ENCODE peak calls at places on chromosomes 6 and 20, in four cellular contexts. One of them, this sample, is unnamed.

GRCh38 chr6:36862164-36862847 is 12.3 kb downstream of the PPIL1 start:
- DNase-seq in colonic mucosa: no peak
- DNase-seq in breast epithelium: no peak
- DNase-seq in stomach: no peak
- DNase-seq in this sample: no peak

GRCh38 chr6:124119591-124119990 is 315.9 kb downstream of the NKAIN2 start:
- DNase-seq in colonic mucosa: no peak
- DNase-seq in breast epithelium: no peak
- DNase-seq in stomach: no peak
- DNase-seq in this sample: no peak

GRCh38 chr6:90393232-90393884 is 96.7 kb upstream of the BACH2 start:
- DNase-seq in colonic mucosa: peak
- DNase-seq in breast epithelium: no peak
- DNase-seq in stomach: peak
- DNase-seq in this sample: peak

GRCh38 chr20:62691485-62691884 is 17.2 kb upstream of the NTSR1 start:
- DNase-seq in colonic mucosa: no peak
- DNase-seq in breast epithelium: no peak
- DNase-seq in stomach: no peak
- DNase-seq in this sample: no peak

GRCh38 chr6:15465212-15465611 is 197.6 kb downstream of the DTNBP1 start:
- DNase-seq in colonic mucosa: no peak
- DNase-seq in breast epithelium: no peak
- DNase-seq in stomach: no peak
- DNase-seq in this sample: no peak

GRCh38 chr20:45337367-45338120 is 10.7 kb downstream of the SDC4 start:
- DNase-seq in colonic mucosa: peak
- DNase-seq in breast epithelium: peak
- DNase-seq in stomach: peak
- DNase-seq in this sample: peak

GRCh38 chr6:136959471-136959891 is 37.4 kb downstream of the SLC35D3 start:
- DNase-seq in colonic mucosa: peak
- DNase-seq in breast epithelium: no peak
- DNase-seq in stomach: peak
- DNase-seq in this sample: peak

GRCh38 chr20:35934050-35934449 is 20.3 kb downstream of the SCAND1 start:
- DNase-seq in colonic mucosa: no peak
- DNase-seq in breast epithelium: no peak
- DNase-seq in stomach: no peak
- DNase-seq in this sample: no peak

GRCh38 chr6:10721850-10722569 is 860 bp upstream of the TMEM14C start:
- DNase-seq in colonic mucosa: no peak
- DNase-seq in breast epithelium: no peak
- DNase-seq in stomach: no peak
- DNase-seq in this sample: no peak

GRCh38 chr6:165664553-165665383 is 1.7 kb upstream of the PDE10A start:
- DNase-seq in colonic mucosa: no peak
- DNase-seq in breast epithelium: no peak
- DNase-seq in stomach: no peak
- DNase-seq in this sample: no peak

GRCh38 chr20:50003253-50003656 is 20.5 kb downstream of the SNAI1 start:
- DNase-seq in colonic mucosa: no peak
- DNase-seq in breast epithelium: no peak
- DNase-seq in stomach: no peak
- DNase-seq in this sample: no peak

GRCh38 chr20:1965520-1966278 is 28.2 kb downstream of the PDYN start:
- DNase-seq in colonic mucosa: peak
- DNase-seq in breast epithelium: no peak
- DNase-seq in stomach: peak
- DNase-seq in this sample: peak

GRCh38 chr6:80132942-80133517 is 26.6 kb downstream of the BCKDHB start:
- DNase-seq in colonic mucosa: peak
- DNase-seq in breast epithelium: peak
- DNase-seq in stomach: peak
- DNase-seq in this sample: peak

GRCh38 chr6:137520520-137520919 is 26.3 kb upstream of the OLIG3 start:
- DNase-seq in colonic mucosa: no peak
- DNase-seq in breast epithelium: no peak
- DNase-seq in stomach: no peak
- DNase-seq in this sample: no peak

GRCh38 chr6:3136361-3136760 is 17.9 kb downstream of the BPHL start:
- DNase-seq in colonic mucosa: no peak
- DNase-seq in breast epithelium: no peak
- DNase-seq in stomach: no peak
- DNase-seq in this sample: no peak

GRCh38 chr6:3137057-3137777 is 18.7 kb downstream of the BPHL start:
- DNase-seq in colonic mucosa: no peak
- DNase-seq in breast epithelium: no peak
- DNase-seq in stomach: no peak
- DNase-seq in this sample: peak

GRCh38 chr6:3140201-3140600 is 17.1 kb downstream of the TUBB2A start:
- DNase-seq in colonic mucosa: no peak
- DNase-seq in breast epithelium: no peak
- DNase-seq in stomach: no peak
- DNase-seq in this sample: no peak

GRCh38 chr6:3139090-3139903 is 18.0 kb downstream of the TUBB2A start:
- DNase-seq in colonic mucosa: peak
- DNase-seq in breast epithelium: peak
- DNase-seq in stomach: peak
- DNase-seq in this sample: peak

GRCh38 chr6:3138341-3138740 is 19.0 kb downstream of the TUBB2A start:
- DNase-seq in colonic mucosa: no peak
- DNase-seq in breast epithelium: no peak
- DNase-seq in stomach: no peak
- DNase-seq in this sample: no peak
- H3K27ac ChIP-seq in colonic mucosa: no peak
- H3K27ac ChIP-seq in breast epithelium: peak
- H3K27ac ChIP-seq in stomach: no peak
- H3K27ac ChIP-seq in this sample: no peak

DNA sequence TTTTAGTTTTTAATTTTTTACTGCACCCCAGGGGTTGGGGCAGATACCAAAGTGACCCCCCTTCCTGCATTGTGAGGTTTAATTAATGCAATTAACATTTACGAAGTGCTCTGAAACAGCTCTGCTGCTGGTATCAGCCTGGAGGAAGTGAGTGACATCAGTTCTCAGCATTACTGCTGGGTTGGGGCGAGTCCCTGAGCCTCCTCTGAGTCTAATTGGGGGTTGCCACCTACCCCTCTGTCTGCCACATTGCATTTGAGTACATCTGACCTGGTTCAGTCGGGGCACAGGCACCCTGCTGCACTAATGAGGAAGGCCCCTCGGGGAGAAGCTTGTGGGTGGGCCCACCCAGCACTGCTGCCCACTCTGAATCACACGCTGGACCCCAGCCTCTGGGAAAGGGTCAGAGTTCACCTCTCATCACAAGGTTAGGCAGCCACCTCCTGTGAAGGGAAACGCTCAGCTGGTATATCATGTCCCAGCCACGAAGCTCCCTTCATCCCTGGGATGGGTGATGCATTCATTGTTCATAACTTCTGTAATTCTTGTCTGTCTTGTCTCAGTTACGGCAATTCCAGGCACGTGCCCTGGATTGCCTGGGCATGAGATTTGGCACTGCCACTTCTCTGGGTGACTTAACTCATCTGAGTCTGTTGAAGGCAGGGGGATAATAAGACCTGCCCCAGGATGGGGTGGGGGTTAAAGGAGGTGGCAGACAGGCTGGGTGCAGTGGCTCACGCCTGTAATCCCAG is 13.2 kb downstream of the DNMT3B start:
- DNase-seq in colonic mucosa: no peak
- DNase-seq in breast epithelium: no peak
- DNase-seq in stomach: no peak
- DNase-seq in this sample: no peak
- H3K27ac ChIP-seq in colonic mucosa: no peak
- H3K27ac ChIP-seq in breast epithelium: no peak
- H3K27ac ChIP-seq in stomach: no peak
- H3K27ac ChIP-seq in this sample: no peak

GRCh38 chr6:47134476-47135189 is 92.5 kb upstream of the ADGRF1 start:
- DNase-seq in colonic mucosa: no peak
- DNase-seq in breast epithelium: no peak
- DNase-seq in stomach: no peak
- DNase-seq in this sample: peak
- H3K27ac ChIP-seq in colonic mucosa: peak
- H3K27ac ChIP-seq in breast epithelium: no peak
- H3K27ac ChIP-seq in stomach: peak
- H3K27ac ChIP-seq in this sample: peak

DNA sequence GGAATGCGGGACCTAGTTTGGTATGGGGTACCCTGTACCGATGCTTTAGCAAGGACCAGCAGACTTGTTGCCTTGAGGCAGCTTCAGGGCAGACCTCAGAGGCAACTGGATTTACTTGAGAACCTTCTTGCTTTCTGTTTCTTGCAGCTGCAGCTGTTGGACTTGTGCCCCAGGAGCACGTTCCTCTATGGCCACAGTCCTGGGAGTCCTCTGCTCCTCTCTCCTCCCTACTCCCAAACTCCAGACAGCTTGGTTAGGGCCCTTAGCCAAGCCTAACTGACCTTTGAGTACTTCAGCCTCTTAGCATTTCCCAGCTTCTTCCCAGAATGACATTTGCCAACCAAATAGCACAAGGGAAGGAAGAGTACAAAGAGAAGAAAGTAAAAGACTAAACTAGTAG is 34.7 kb downstream of the GHRH start:
- DNase-seq in colonic mucosa: peak
- DNase-seq in breast epithelium: no peak
- DNase-seq in stomach: peak
- DNase-seq in this sample: peak
- H3K27ac ChIP-seq in colonic mucosa: no peak
- H3K27ac ChIP-seq in breast epithelium: no peak
- H3K27ac ChIP-seq in stomach: no peak
- H3K27ac ChIP-seq in this sample: no peak

GRCh38 chr6:43339168-43339567 is 30.3 kb downstream of the ZNF318 start:
- DNase-seq in colonic mucosa: no peak
- DNase-seq in breast epithelium: no peak
- DNase-seq in stomach: no peak
- DNase-seq in this sample: no peak
- H3K27ac ChIP-seq in colonic mucosa: no peak
- H3K27ac ChIP-seq in breast epithelium: no peak
- H3K27ac ChIP-seq in stomach: no peak
- H3K27ac ChIP-seq in this sample: no peak

GRCh38 chr6:25168637-25169036 is 110.5 kb upstream of the CARMIL1 start:
- DNase-seq in colonic mucosa: no peak
- DNase-seq in breast epithelium: no peak
- DNase-seq in stomach: no peak
- DNase-seq in this sample: no peak

GRCh38 chr6:25165181-25165580 is 114.0 kb upstream of the CARMIL1 start:
- DNase-seq in colonic mucosa: no peak
- DNase-seq in breast epithelium: no peak
- DNase-seq in stomach: no peak
- DNase-seq in this sample: no peak

GRCh38 chr6:25169551-25170335 is 109.4 kb upstream of the CARMIL1 start:
- DNase-seq in colonic mucosa: no peak
- DNase-seq in breast epithelium: no peak
- DNase-seq in stomach: no peak
- DNase-seq in this sample: no peak

GRCh38 chr6:25166955-25167753 is 112.0 kb upstream of the CARMIL1 start:
- DNase-seq in colonic mucosa: no peak
- DNase-seq in breast epithelium: no peak
- DNase-seq in stomach: no peak
- DNase-seq in this sample: no peak

GRCh38 chr6:25165817-25166216 is 113.4 kb upstream of the CARMIL1 start:
- DNase-seq in colonic mucosa: no peak
- DNase-seq in breast epithelium: no peak
- DNase-seq in stomach: no peak
- DNase-seq in this sample: no peak
- H3K27ac ChIP-seq in colonic mucosa: no peak
- H3K27ac ChIP-seq in breast epithelium: peak
- H3K27ac ChIP-seq in stomach: no peak
- H3K27ac ChIP-seq in this sample: no peak

DNA sequence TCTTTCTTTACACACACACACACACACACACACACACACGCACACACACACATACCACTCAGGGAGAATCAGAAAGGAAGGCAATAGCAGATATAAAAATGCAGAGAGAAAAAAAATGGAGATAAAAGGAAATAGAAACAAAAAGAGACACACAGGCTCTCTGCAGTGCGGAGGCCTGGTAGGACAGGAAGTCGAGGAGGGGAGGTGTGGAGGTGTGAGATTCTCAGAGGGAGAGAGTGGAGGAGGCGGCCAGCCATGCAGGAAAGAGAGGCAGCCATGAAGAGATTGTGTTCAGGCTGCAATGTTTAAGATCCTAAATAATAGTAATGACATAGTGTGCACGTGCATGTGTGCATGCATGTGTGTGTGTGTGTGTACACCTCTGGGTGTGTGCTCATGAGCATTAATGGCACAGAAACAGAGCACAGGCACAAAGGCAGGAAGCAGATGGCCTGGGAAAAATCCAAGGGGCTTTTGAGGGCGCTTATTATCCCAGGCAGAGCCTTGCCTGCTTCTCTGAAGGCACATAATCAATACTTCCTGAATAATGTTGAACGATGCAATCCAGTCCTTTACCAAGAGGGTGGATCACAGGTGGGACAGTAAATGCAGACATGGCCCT is 202.1 kb upstream of the LRFN2 start:
- DNase-seq in colonic mucosa: no peak
- DNase-seq in breast epithelium: no peak
- DNase-seq in stomach: no peak
- DNase-seq in this sample: no peak
- H3K27ac ChIP-seq in colonic mucosa: no peak
- H3K27ac ChIP-seq in breast epithelium: peak
- H3K27ac ChIP-seq in stomach: no peak
- H3K27ac ChIP-seq in this sample: no peak

GRCh38 chr6:35224720-35225119 is 11.0 kb downstream of the SCUBE3 start:
- DNase-seq in colonic mucosa: no peak
- DNase-seq in breast epithelium: no peak
- DNase-seq in stomach: no peak
- DNase-seq in this sample: no peak
- H3K27ac ChIP-seq in colonic mucosa: no peak
- H3K27ac ChIP-seq in breast epithelium: no peak
- H3K27ac ChIP-seq in stomach: no peak
- H3K27ac ChIP-seq in this sample: no peak

DNA sequence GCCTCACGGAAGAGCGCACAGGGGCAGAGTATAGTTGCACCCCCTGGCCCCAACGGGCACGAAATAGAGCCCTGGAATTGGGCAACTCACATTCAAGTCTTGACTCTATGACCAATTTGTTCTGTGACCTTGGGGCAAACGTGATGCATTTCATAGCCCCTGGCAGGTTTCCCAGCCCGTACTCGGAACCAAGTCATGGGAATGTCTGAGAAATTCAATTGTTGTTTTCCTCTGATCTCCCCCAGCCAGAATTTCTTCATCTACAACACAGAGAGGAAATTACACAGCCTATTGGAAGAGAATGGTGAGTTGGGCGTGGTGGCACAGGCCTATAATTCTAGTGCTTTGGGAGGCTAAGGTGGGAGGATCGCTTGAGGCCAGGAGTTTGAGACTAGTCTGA is 322.3 kb upstream of the SULF2 start:
- DNase-seq in colonic mucosa: no peak
- DNase-seq in breast epithelium: no peak
- DNase-seq in stomach: no peak
- DNase-seq in this sample: no peak
- H3K27ac ChIP-seq in colonic mucosa: no peak
- H3K27ac ChIP-seq in breast epithelium: no peak
- H3K27ac ChIP-seq in stomach: no peak
- H3K27ac ChIP-seq in this sample: no peak